ENCODE peak calls at places on chromosome 2, in six cellular contexts. P is CD8-positive, alpha-beta T cell; F is psoas muscle; Y is GM12878; U is CD4-positive, CD25-positive, alpha-beta regulatory T cell; R is body of pancreas. B is an unnamed sample. For H3K4me1, the result is how much of the 10 kb centered on the place peaks cover.

GRCh38 chr2:190809139-190809764 is 71.4 kb upstream of the GLS start:
- ATAC-seq in P (no peak), F (no peak), Y (no peak), U (no peak), R (peak), B (no peak)

GRCh38 chr2:24577481-24577880 is 86.4 kb downstream of the NCOA1 start:
- ATAC-seq in P (no peak), F (no peak), Y (peak), U (peak), R (no peak), B (no peak)

GRCh38 chr2:219252570-219252899 is 508 bp upstream of the TUBA4B start:
- ATAC-seq in P (no peak), F (no peak), Y (no peak), U (no peak), R (no peak), B (no peak)

GRCh38 chr2:177489719-177490301 is 97.2 kb downstream of the AGPS start:
- ATAC-seq in P (no peak), F (no peak), Y (no peak), U (no peak), R (no peak), B (no peak)

GRCh38 chr2:17636989-17637906 is 96.8 kb downstream of the VSNL1 start:
- ATAC-seq in P (no peak), F (no peak), Y (peak), U (no peak), R (no peak), B (no peak)

GRCh38 chr2:192245329-192245728 is 50.6 kb upstream of the TMEFF2 start:
- ATAC-seq in P (no peak), F (no peak), Y (no peak), U (no peak), R (no peak), B (no peak)

GRCh38 chr2:168889635-168890005 is 610 bp downstream of the SPC25 start:
- ATAC-seq in P (no peak), F (peak), Y (peak), U (no peak), R (no peak), B (no peak)

GRCh38 chr2:182584462-182584861 is 131.6 kb upstream of the DNAJC10 start:
- ATAC-seq in P (no peak), F (no peak), Y (peak), U (no peak), R (no peak), B (no peak)

GRCh38 chr2:128324008-128324896 is 5.6 kb upstream of the HS6ST1 start:
- ATAC-seq in P (no peak), F (no peak), Y (no peak), U (no peak), R (no peak), B (no peak)

DNA sequence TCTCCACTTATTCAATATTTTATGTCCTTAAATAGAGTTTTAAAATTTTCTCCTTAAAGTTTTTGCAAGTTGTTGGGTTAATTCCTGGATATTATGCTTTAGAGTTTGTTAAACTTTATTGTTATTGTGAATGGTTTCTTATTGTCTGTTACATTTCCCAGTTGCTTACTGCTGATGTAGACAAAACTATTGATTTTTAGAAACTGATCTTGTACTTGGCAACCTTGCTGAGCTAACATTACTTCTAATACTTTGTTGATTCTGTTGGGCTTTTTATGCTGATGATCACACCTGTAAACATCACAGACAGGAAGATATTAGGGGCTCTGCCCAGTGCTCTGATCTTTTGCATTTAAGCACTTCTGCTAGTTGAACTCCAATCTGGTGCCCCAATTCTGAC is 2.8 kb upstream of the CLIP4 start:
- ATAC-seq in P (no peak), F (no peak), Y (no peak), U (no peak), R (no peak), B (no peak)
- H3K27ac ChIP-seq in P (no peak), F (peak), Y (no peak), U (no peak), R (no peak), B (no peak)

GRCh38 chr2:217662984-217663602 is 339.7 kb downstream of the TNS1 start:
- ATAC-seq in P (no peak), F (no peak), Y (no peak), U (no peak), R (no peak), B (no peak)
- H3K4me1 ChIP-seq in P (under half), F (under half), Y (under half), U (under half), R (under half), B (under half)

DNA sequence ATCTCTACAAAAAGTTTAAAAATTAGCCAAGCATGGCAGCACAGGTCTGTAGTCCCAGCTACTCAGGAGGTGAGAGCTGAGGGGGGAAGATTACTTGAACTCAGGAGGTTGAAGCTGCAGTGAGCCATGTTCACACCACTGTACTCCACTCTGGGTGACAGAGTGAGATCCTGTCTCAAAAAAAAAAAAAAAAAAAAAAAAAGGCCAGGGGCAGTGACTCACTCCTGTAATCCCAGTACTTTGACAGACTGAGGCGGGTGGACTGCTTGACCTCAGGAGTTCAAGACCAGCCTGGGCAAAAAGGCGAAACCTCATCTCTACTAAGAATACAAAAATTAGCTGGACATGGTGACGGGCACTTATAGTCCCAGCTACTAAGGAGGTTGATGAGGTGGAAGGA is 37.0 kb downstream of the PUM2 start:
- ATAC-seq in P (no peak), F (peak), Y (no peak), U (no peak), R (no peak), B (no peak)
- H3K27ac ChIP-seq in P (no peak), F (no peak), Y (no peak), U (no peak), R (no peak), B (no peak)

GRCh38 chr2:20596973-20597867 is 53.7 kb downstream of the HS1BP3 start:
- ATAC-seq in P (no peak), F (peak), Y (no peak), U (no peak), R (peak), B (peak)
- H3K4me1 ChIP-seq in P (under half), F (under half), Y (under half), U (under half), R (under half), B (under half)

B was measured in gastroesophageal sphincter.